ENCODE peak calls at places on chromosomes 6 and 20, in six cellular contexts. T is cardiac fibroblast, D is dorsolateral prefrontal cortex, U is lung, O is endothelial cell, V is AG04449. G is an unnamed sample.

GRCh38 chr20:59850018-59850641 is 83.3 kb downstream of the SYCP2 start:
- DNase-seq in T (peak; percentile 63), D (no peak), U (no peak), O (no peak), V (no peak), G (no peak)

GRCh38 chr6:11209369-11209768 is 23.1 kb downstream of the NEDD9 start:
- DNase-seq in T (peak; percentile 51), D (no peak), U (no peak), O (no peak), V (no peak), G (no peak)

GRCh38 chr6:17269840-17270239 is 11.3 kb upstream of the RBM24 start:
- DNase-seq in T (peak; percentile 6), D (no peak), U (no peak), O (no peak), V (peak; percentile 62), G (no peak)

GRCh38 chr6:81787313-81788068 is 35.0 kb upstream of the TENT5A start:
- DNase-seq in T (peak; percentile 56), D (no peak), U (no peak), O (no peak), V (no peak), G (no peak)

GRCh38 chr6:163300838-163301237 is 113.7 kb upstream of the QKI start:
- DNase-seq in T (no peak), D (no peak), U (no peak), O (no peak), V (no peak), G (no peak)

GRCh38 chr6:21742238-21742660 is 148.7 kb downstream of the SOX4 start:
- DNase-seq in T (peak; percentile 94), D (no peak), U (no peak), O (no peak), V (peak; percentile 65), G (no peak)

GRCh38 chr20:63934271-63935068 is 21.7 kb downstream of the UCKL1 start:
- DNase-seq in T (no peak), D (no peak), U (no peak), O (peak; percentile 54), V (no peak), G (no peak)

GRCh38 chr6:93416575-93417420 is 2.6 kb downstream of the EPHA7 start:
- DNase-seq in T (peak; percentile 40), D (peak; percentile 53), U (no peak), O (peak; percentile 53), V (no peak), G (no peak)

GRCh38 chr20:19683168-19683567 is 74.9 kb upstream of the RIN2 start:
- DNase-seq in T (no peak), D (no peak), U (no peak), O (no peak), V (no peak), G (no peak)

GRCh38 chr20:49541733-49542513 is 26.0 kb downstream of the PTGIS start:
- DNase-seq in T (peak; percentile 83), D (peak; percentile 64), U (peak; percentile 56), O (peak; percentile 66), V (no peak), G (peak; percentile 22)

GRCh38 chr20:45835230-45836224 is 1.9 kb downstream of the SNX21 start:
- DNase-seq in T (peak; percentile 80), D (no peak), U (no peak), O (no peak), V (no peak), G (no peak)

GRCh38 chr6:131172237-131172636 is 37.0 kb downstream of the AKAP7 start:
- DNase-seq in T (peak; percentile 68), D (no peak), U (no peak), O (no peak), V (no peak), G (no peak)

GRCh38 chr6:150272264-150272975 is 96.4 kb upstream of the IYD start:
- DNase-seq in T (no peak), D (no peak), U (no peak), O (no peak), V (no peak), G (no peak)

GRCh38 chr20:433300-433975 is 25.3 kb downstream of the RBCK1 start:
- DNase-seq in T (no peak), D (no peak), U (no peak), O (no peak), V (no peak), G (peak; percentile 43)

GRCh38 chr6:26216886-26217713 is 129.9 kb downstream of the HFE start:
- DNase-seq in T (peak; percentile 92), D (peak; percentile 81), U (peak; percentile 61), O (peak; percentile 85), V (no peak), G (peak; percentile 59)

DNA sequence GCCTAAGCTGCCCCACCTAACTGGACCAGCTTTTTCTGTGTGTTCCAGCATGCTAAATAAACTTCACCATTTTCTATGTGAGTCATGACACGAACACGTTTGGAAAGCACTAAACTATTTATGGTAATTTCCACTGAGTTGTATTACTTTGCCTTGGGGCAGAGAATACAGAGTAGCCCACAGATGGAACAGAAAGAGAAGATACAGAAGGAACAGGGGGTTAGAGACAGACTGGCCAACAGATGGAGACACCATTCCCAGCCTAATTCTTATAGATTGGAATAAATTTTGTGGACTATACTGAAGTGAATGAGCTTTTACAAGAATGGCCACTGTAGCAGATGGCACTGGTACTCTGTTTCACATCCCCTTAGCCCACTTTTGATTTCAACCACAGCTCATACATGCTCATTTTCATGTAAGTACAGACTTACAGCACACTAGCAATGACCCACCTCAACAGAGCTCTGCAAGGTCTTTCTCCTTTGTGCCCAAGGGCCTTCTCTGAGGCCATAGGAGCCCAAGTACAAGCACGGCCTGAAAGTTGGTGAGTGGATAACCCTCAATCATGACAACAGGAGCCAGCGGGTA is 13.1 kb upstream of the NT5DC1 start:
- DNase-seq in T (peak; percentile 42), D (no peak), U (no peak), O (no peak), V (no peak), G (no peak)
- TF ChIP-seq CTCF in T (no peak), D (no peak), U (no peak), O (no peak), V (no peak), G (no peak)

GRCh38 chr6:135225911-135226310 is 44.8 kb downstream of the MYB start:
- DNase-seq in T (no peak), D (no peak), U (no peak), O (no peak), V (no peak), G (no peak)

GRCh38 chr6:135227349-135227748 is 46.2 kb downstream of the MYB start:
- DNase-seq in T (no peak), D (no peak), U (no peak), O (no peak), V (no peak), G (no peak)

GRCh38 chr6:135228486-135228885 is 47.4 kb downstream of the MYB start:
- DNase-seq in T (no peak), D (no peak), U (no peak), O (no peak), V (no peak), G (no peak)

GRCh38 chr6:135227758-135228157 is 46.6 kb downstream of the MYB start:
- DNase-seq in T (no peak), D (no peak), U (no peak), O (no peak), V (no peak), G (no peak)

GRCh38 chr6:135226537-135226936 is 45.4 kb downstream of the MYB start:
- DNase-seq in T (no peak), D (no peak), U (no peak), O (no peak), V (no peak), G (no peak)
- TF ChIP-seq CTCF in T (no peak), D (no peak), U (no peak), O (no peak), V (no peak), G (no peak)

DNA sequence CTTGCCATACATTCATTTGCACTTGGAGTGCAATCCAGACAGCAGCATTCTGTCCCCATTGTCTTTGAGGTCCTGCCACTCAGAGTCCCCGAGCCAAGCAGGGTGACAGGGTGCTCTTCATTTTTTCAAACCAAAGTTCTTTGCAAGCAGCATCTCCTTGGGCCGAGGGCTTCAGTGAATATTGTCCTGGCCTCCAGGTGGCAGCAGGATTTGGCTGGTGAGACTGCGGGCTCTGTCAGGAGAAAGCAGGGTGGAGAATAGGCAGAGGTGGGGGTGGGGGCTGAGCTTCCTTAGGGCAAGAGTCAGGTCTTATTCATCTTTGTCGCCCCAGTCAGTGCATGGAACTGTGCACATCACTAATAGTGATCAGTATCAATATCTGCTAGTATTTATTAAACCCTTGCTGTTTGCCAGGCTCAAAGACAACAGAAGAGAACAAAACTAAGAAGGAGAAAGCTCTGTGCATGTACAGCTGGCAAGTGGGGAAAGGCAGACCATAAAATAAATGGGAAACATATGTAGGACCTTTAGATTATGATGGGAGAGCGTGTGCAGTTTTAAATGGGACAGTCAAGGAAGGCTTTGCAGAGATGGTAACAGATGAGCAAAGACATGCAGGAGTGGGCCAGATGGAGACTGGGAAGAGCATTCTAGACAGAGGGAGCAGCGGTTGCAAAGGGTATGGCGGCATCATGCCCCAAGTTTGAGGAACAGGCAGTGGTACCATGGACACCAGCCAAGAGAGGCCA is 260.2 kb downstream of the NRN1 start:
- DNase-seq in T (no peak), D (no peak), U (no peak), O (peak; percentile 31), V (no peak), G (no peak)
- TF ChIP-seq CTCF in T (no peak), D (no peak), U (no peak), O (no peak), V (peak; percentile 53), G (no peak)

GRCh38 chr6:35247642-35248231 is 11.8 kb upstream of the ZNF76 start:
- DNase-seq in T (no peak), D (no peak), U (no peak), O (no peak), V (no peak), G (no peak)
- TF ChIP-seq CTCF in T (no peak), D (no peak), U (no peak), O (no peak), V (no peak), G (no peak)

DNA sequence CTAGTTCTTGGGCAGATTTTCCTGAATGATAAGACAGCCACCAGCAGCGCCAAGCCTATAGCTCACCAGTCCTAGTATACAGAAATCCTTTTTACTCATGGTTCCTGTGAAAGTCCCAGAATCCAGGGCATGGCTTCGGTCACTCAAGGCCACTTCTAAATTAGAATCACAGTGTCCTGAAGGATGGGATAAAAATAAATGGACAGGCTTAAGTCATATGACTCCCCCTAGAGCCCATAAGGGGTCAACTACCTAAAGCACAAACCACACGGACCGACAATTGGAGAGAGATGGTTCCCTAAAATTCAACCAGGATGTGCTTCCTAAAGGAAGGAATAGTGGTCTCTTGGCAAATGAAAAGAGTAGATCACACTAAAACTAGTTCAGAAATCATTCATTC is 404.1 kb upstream of the PLCB4 start:
- DNase-seq in T (no peak), D (no peak), U (no peak), O (no peak), V (no peak), G (no peak)
- TF ChIP-seq CTCF in T (no peak), D (no peak), U (no peak), O (peak; percentile 7), V (no peak), G (no peak)

DNA sequence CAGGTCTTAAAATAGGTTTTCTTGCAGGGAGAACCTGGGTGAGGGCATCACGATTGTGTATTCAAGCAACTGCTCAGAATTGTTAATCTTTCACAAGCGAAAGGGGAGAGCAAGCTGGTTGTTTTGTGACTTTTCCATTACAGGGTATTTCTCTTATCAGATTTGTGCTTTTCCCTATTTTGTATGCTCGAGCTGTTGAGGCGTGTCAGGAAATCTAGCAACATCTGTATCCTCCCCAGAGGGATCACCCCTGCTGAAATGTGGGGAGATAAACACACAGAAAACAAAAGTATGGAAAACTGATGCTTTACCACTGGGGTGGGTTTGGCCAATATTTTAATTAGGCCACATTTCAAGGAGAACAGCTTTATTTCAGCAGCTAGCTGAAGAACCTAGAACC is 187.0 kb downstream of the DTNBP1 start:
- DNase-seq in T (no peak), D (no peak), U (no peak), O (no peak), V (no peak), G (no peak)
- TF ChIP-seq CTCF in T (no peak), D (no peak), U (no peak), O (no peak), V (no peak), G (no peak)

GRCh38 chr6:38171997-38172738 is 352.6 kb downstream of the ZFAND3 start:
- DNase-seq in T (no peak), D (no peak), U (no peak), O (no peak), V (no peak), G (no peak)
- TF ChIP-seq CTCF in T (no peak), D (no peak), U (no peak), O (no peak), V (no peak), G (no peak)

G was measured in CD4-positive, alpha-beta T cell.